ENCODE peak calls at places on chromosomes 2 and 18, in five cellular contexts. H is dorsolateral prefrontal cortex, U is OCI-LY7, P is HCT116, R is foreskin keratinocyte. T is an unnamed sample.

GRCh38 chr2:38875227-38875575 is 533 bp downstream of the DHX57 start:
- DNase-seq in H (no peak), U (no peak), P (no peak), R (no peak), T (no peak)

GRCh38 chr2:27264253-27264752 is 1.5 kb upstream of the SLC30A3 start:
- DNase-seq in U (peak), P (no peak), R (no peak), H (no peak), T (no peak)

GRCh38 chr18:59446012-59446411 is 86.9 kb upstream of the LMAN1 start:
- DNase-seq in P (no peak), U (no peak), H (no peak), R (no peak), T (no peak)

GRCh38 chr2:175154670-175155082 is 13.3 kb downstream of the ATF2 start:
- DNase-seq in H (no peak), U (no peak), R (peak), P (peak), T (peak)

GRCh38 chr2:228016402-228016801 is 145.0 kb downstream of the DAW1 start:
- DNase-seq in H (no peak), P (no peak), R (no peak), U (no peak), T (peak)

GRCh38 chr18:7950380-7951143 is 383.4 kb downstream of the PTPRM start:
- DNase-seq in U (no peak), R (peak), P (peak), H (no peak), T (no peak)

GRCh38 chr2:128414946-128415767 is 96.5 kb upstream of the HS6ST1 start:
- DNase-seq in U (no peak), H (peak), R (no peak), P (no peak), T (no peak)

GRCh38 chr2:211722928-211723327 is 815.7 kb downstream of the ERBB4 start:
- DNase-seq in H (no peak), U (no peak), R (no peak), P (no peak), T (no peak)

GRCh38 chr2:6932833-6933232 is 15.6 kb downstream of the RNF144A start:
- DNase-seq in R (no peak), H (no peak), U (no peak), P (no peak), T (no peak)

GRCh38 chr2:185127412-185127811 is 529.1 kb downstream of the ZNF804A start:
- DNase-seq in H (no peak), P (no peak), R (peak), U (no peak), T (no peak)

GRCh38 chr18:47737198-47737830 is 193.1 kb downstream of the SMAD2 start:
- DNase-seq in U (no peak), H (no peak), P (no peak), R (no peak), T (no peak)

GRCh38 chr2:225090746-225091145 is 48.5 kb upstream of the DOCK10 start:
- DNase-seq in P (no peak), H (no peak), U (no peak), R (no peak), T (no peak)

GRCh38 chr2:109689182-109689935 is 75.2 kb downstream of the SOWAHC start:
- DNase-seq in R (no peak), H (no peak), P (no peak), U (no peak), T (no peak)

GRCh38 chr18:47484068-47484467 is 232.6 kb upstream of the SKOR2 start:
- DNase-seq in H (no peak), R (no peak), P (no peak), U (no peak), T (no peak)

GRCh38 chr2:12930382-12930781 is 213.6 kb downstream of the TRIB2 start:
- DNase-seq in P (no peak), R (no peak), U (no peak), H (no peak), T (no peak)

GRCh38 chr2:16664052-16664731 is 1.4 kb downstream of the CYRIA start:
- DNase-seq in U (peak), H (peak), P (no peak), R (peak), T (peak)

GRCh38 chr18:59691046-59691395 is 6.2 kb downstream of the CCBE1 start:
- DNase-seq in H (no peak), R (peak), P (no peak), U (no peak), T (no peak)

GRCh38 chr2:25286723-25287483 is 54.8 kb downstream of the DNMT3A start:
- DNase-seq in P (no peak), H (no peak), U (no peak), R (no peak), T (peak)

GRCh38 chr2:239077260-239077659 is 229.4 kb downstream of the TWIST2 start:
- DNase-seq in R (no peak), U (no peak), P (no peak), H (no peak), T (no peak)

GRCh38 chr2:147133273-147133901 is 711.4 kb upstream of the ACVR2A start:
- DNase-seq in H (no peak), P (no peak), R (no peak), U (no peak), T (no peak)

GRCh38 chr2:18402888-18403287 is 157.6 kb downstream of the RDH14 start:
- DNase-seq in U (no peak), P (no peak), R (no peak), H (no peak), T (no peak)

GRCh38 chr2:96815326-96816126 is 542 bp upstream of the CNNM3 start:
- DNase-seq in H (no peak), R (peak), U (peak), P (no peak), T (peak)

GRCh38 chr18:41922171-41922570 is 32.9 kb upstream of the PIK3C3 start:
- DNase-seq in R (no peak), H (no peak), U (no peak), P (no peak), T (no peak)

GRCh38 chr2:190576565-190576964 is 42.0 kb upstream of the NEMP2 start:
- DNase-seq in U (no peak), P (no peak), H (no peak), R (peak), T (no peak)

GRCh38 chr2:240970104-240970503 is 28.3 kb upstream of the SNED1 start:
- DNase-seq in H (no peak), P (no peak), R (no peak), U (no peak), T (no peak)

GRCh38 chr18:22021701-22022100 is 147.7 kb upstream of the GATA6 start:
- DNase-seq in U (no peak), P (no peak), R (no peak), H (no peak), T (no peak)

GRCh38 chr18:41464278-41464677 is 490.8 kb upstream of the PIK3C3 start:
- DNase-seq in P (no peak), R (no peak), U (no peak), H (no peak), T (no peak)

GRCh38 chr18:9047715-9048114 is 54.8 kb upstream of the NDUFV2 start:
- DNase-seq in P (no peak), H (no peak), R (no peak), U (no peak), T (no peak)

GRCh38 chr18:9042766-9043481 is 59.6 kb upstream of the NDUFV2 start:
- DNase-seq in H (no peak), P (no peak), R (no peak), U (no peak), T (no peak)

GRCh38 chr18:9039441-9039950 is 63.0 kb upstream of the NDUFV2 start:
- DNase-seq in U (no peak), H (no peak), P (no peak), R (no peak), T (no peak)

GRCh38 chr18:9038277-9038871 is 64.1 kb upstream of the NDUFV2 start:
- DNase-seq in R (peak), H (no peak), P (no peak), U (no peak), T (no peak)

GRCh38 chr18:9043581-9043980 is 58.9 kb upstream of the NDUFV2 start:
- DNase-seq in U (no peak), P (no peak), R (no peak), H (no peak), T (no peak)
- TF ChIP-seq CTCF in U (no peak), P (no peak), R (no peak), H (no peak), T (no peak)

GRCh38 chr2:120028795-120029194 is 15.9 kb downstream of the EPB41L5 start:
- DNase-seq in R (no peak), U (no peak), P (no peak), H (no peak), T (no peak)

GRCh38 chr2:120032297-120032696 is 19.4 kb downstream of the EPB41L5 start:
- DNase-seq in H (no peak), U (no peak), P (no peak), R (no peak), T (no peak)

GRCh38 chr2:120029672-120030640 is 17.1 kb downstream of the EPB41L5 start:
- DNase-seq in H (no peak), U (no peak), P (no peak), R (no peak), T (no peak)

DNA sequence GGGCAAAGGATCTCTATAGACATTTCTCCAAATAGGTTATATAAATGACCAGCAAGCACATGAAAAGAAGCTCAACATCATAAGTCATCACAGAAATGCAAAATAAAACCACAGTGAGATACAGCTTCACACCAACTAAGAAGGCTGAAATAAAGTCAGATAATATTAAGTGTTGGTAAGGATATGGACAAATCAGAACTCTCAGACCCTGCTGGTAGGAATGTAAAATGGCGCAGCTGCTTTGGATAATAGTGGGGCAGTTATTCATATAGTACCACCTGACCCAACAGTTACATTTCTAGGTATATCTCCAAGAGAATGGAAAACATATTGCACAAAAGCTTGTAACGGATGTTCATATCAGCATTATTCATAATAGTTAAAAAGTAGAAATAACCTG is 14.0 kb downstream of the EPB41L5 start:
- DNase-seq in P (no peak), U (no peak), H (no peak), R (no peak), T (no peak)
- TF ChIP-seq CTCF in P (no peak), U (no peak), H (no peak), R (peak), T (no peak)

DNA sequence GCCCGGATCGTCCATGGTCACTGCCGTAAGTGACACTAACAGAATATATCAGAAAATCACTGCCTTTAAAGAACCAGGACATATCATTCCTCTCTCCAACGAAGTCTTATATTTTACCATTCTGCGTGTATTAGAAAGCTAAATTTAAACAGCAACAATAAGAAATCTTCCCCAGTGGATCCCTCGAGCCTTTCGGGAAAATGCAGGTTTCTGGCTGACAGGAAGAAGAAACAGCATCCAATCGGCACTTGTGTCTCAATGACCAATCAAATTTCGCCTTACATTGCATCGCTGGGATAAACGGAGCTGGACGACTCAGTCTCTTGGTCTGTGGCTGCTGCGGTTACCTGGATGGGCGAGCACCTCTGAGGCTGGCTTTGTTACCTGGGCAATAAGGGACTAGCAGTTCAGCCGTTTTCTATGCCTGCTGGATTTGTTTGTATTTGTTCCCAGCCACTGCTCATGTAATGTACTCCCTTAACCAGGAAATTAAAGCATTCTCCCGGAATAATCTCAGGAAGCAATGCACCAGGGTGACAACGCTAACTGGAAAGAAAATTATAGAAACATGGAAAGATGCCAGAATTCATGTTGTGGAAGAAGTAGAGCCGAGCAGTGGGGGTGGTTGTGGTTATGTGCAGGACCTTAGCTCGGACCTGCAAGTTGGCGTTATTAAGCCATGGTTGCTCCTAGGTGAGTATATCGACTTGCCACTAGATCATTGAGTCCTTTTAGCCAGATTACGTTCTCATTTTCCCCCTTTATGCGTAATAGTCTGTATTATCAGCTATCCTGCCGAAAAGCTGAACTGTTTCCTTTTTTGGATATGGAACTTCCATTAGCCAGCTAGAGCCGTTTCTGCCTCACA is at the start of gene DUSP19:
- DNase-seq in R (peak), U (peak), H (peak), P (peak), T (peak)
- TF ChIP-seq CTCF in R (no peak), U (no peak), H (no peak), P (no peak), T (no peak)

GRCh38 chr2:63870679-63871078 is 29.0 kb downstream of the UGP2 start:
- DNase-seq in U (no peak), H (no peak), P (no peak), R (no peak), T (no peak)
- TF ChIP-seq CTCF in U (no peak), H (no peak), P (no peak), R (no peak), T (no peak)

GRCh38 chr2:152335851-152336102 is 803 bp downstream of the FMNL2 start:
- DNase-seq in R (peak), P (no peak), H (no peak), U (no peak), T (no peak)

GRCh38 chr2:152336854-152337510 is 2.0 kb downstream of the FMNL2 start:
- DNase-seq in U (no peak), H (peak), R (peak), P (no peak), T (no peak)

GRCh38 chr2:152337511-152337903 is 2.5 kb downstream of the FMNL2 start:
- DNase-seq in R (no peak), U (no peak), P (no peak), H (no peak), T (no peak)

GRCh38 chr2:152335016-152335850 is at the start of gene FMNL2:
- DNase-seq in U (peak), R (peak), H (peak), P (peak), T (peak)

DNA sequence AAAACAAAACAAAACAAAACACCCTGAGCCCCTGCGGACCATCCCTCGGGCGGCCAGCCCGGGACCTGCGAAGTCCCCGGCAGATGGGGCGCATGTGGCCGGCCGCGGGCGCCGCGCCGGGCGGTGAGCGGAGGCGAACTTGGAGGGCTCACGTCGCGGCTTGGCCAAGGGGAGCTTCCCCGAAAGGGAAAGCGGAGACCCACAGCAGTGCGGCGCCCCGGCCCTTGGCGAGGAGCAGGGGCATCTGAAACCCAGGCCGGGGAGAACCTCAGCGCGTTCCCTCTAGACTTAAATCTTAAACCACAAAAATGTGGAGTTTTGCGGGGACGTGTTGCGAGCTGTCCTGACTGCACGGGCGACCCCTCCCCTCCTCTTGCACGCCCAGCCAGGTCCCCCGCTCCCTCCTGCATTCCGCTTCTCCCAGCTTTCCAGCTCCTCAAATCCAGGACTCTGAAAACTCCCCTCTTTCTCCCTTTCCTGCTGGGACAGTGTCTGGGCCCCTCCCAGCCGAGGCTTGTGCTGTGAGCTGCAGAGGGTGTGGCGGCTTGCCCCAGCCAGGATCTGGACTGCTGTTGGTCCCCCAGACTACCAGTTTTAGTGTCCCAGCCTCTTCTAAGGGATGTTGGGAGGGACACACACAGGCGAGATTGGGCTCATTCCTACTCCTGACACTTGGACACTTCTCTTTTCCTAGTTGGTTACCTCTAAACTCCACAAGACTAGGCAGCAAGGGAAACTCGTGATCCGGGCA is 1.3 kb downstream of the FMNL2 start:
- DNase-seq in R (peak), H (peak), P (no peak), U (no peak), T (peak)
- TF ChIP-seq CTCF in R (no peak), H (no peak), P (no peak), U (no peak), T (no peak)

GRCh38 chr2:205769494-205769848 is 87.2 kb downstream of the NRP2 start:
- DNase-seq in P (no peak), R (peak), H (no peak), U (no peak), T (no peak)

GRCh38 chr2:205771063-205771462 is 88.8 kb downstream of the NRP2 start:
- DNase-seq in P (no peak), R (no peak), H (no peak), U (no peak), T (no peak)

GRCh38 chr2:205769879-205770278 is 87.6 kb downstream of the NRP2 start:
- DNase-seq in P (no peak), H (no peak), R (peak), U (no peak), T (no peak)

GRCh38 chr2:205771666-205772065 is 89.4 kb downstream of the NRP2 start:
- DNase-seq in R (no peak), P (no peak), H (no peak), U (no peak), T (no peak)

GRCh38 chr2:205770557-205770956 is 88.3 kb downstream of the NRP2 start:
- DNase-seq in U (no peak), R (no peak), H (no peak), P (no peak), T (no peak)
- TF ChIP-seq CTCF in U (no peak), R (no peak), H (no peak), P (no peak), T (no peak)

DNA sequence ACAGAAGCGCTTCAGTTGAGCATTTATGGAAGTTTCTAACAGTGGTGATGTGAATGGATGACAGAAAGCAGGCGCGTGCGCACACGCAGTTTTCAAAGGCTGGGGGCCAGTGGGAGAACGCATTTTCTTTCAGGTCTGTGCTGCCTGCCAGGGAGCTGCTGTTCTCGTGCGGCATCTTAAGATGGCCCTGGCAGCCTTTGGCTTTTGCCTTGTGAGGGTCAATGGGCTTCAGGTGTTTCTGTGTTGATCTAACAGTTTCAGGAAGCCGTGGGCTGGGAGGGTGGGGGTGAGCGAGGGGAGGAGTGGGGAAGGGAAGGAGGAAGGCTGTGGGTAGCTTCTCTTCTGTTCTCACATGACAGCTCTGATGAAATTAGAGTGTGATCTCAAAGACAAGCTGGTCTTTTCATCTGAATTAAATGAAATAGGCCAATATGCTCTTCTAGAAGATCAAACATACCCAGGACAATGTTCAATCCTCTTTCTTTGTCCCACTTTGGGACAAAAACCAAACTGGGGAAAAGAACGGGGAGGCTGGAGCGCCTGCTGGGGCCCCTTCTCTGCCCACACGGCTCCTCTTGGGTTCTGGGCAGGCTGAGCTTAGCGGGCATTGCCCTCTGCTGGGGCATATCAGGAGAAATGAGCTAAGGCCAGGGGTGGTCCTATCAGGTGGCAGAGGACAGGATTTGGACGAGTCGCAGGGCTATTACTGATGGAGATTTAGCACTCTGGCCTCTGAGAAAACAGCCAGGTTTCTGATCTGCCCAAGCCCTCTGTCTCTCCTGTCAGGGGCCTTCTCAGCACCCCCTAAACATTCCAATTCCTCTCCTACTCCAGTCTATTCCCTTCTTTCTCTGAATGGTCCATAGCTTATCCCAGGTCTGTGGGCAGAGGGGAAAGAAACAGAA is 126.2 kb upstream of the LGALSL start:
- DNase-seq in R (no peak), H (peak), P (no peak), U (peak), T (peak)
- TF ChIP-seq CTCF in R (peak), H (peak), P (peak), U (peak), T (peak)

GRCh38 chr2:68838641-68839040 is 32.6 kb downstream of the BMP10 start:
- DNase-seq in H (no peak), R (no peak), U (no peak), P (no peak), T (no peak)

GRCh38 chr2:68837861-68838341 is 33.3 kb downstream of the BMP10 start:
- DNase-seq in P (no peak), H (no peak), U (no peak), R (no peak), T (peak)

GRCh38 chr2:68839260-68839833 is 31.9 kb downstream of the BMP10 start:
- DNase-seq in U (peak), P (peak), R (no peak), H (no peak), T (no peak)

GRCh38 chr2:68835636-68836035 is 35.6 kb downstream of the BMP10 start:
- DNase-seq in U (peak), P (no peak), H (no peak), R (no peak), T (no peak)

GRCh38 chr2:68837164-68837860 is 33.9 kb downstream of the BMP10 start:
- DNase-seq in P (peak), H (peak), U (peak), R (no peak), T (peak)
- TF ChIP-seq CTCF in P (peak), H (peak), U (peak), R (peak), T (peak)